ENCODE peak calls at places on chromosomes 3 and 15, in six cellular contexts. U, F, T, A, E and P are unnamed samples.

GRCh38 chr3:188978772-188979171 is 193.0 kb upstream of the TPRG1 start:
- DNase-seq in U (no peak), T (no peak), E (peak), F (no peak), A (peak), P (peak)

GRCh38 chr3:160245261-160245800 is 20.1 kb downstream of the C3orf80 start:
- DNase-seq in A (no peak), F (no peak), E (no peak), U (no peak), T (no peak), P (no peak)

GRCh38 chr3:68163961-68164360 is 509.5 kb upstream of the SUCLG2 start:
- DNase-seq in U (no peak), F (no peak), A (no peak), E (no peak), T (no peak), P (no peak)

GRCh38 chr3:46480481-46481195 is 15.9 kb upstream of the LTF start:
- DNase-seq in T (no peak), F (no peak), U (no peak), A (no peak), E (no peak), P (no peak)

GRCh38 chr15:57541805-57542504 is 49.7 kb upstream of the MYZAP start:
- DNase-seq in E (peak), A (peak), U (no peak), T (peak), F (no peak), P (peak)

GRCh38 chr3:128226794-128227399 is 73.6 kb downstream of the EEFSEC start:
- DNase-seq in E (peak), T (peak), A (no peak), U (peak), F (no peak), P (peak)

GRCh38 chr15:33735637-33736247 is 232.6 kb upstream of the CHRM5 start:
- DNase-seq in F (no peak), T (peak), E (peak), A (no peak), U (no peak), P (peak)

GRCh38 chr15:79166311-79166955 is 75.9 kb upstream of the RASGRF1 start:
- DNase-seq in A (no peak), T (no peak), F (no peak), E (no peak), U (no peak), P (no peak)

GRCh38 chr3:132659000-132659369 is 624 bp downstream of the ACAD11 start:
- DNase-seq in A (no peak), U (no peak), T (no peak), E (no peak), F (no peak), P (peak)